ENCODE peak calls at places on chromosomes 13 and 19, in five cellular contexts. A is IMR-90, H is H9, R is H1, I is neuronal stem cell. P is an unnamed sample.

GRCh38 chr13:90510319-90510718 is 837.2 kb upstream of the MIR17HG start:
- DNase-seq in R (no peak), A (no peak), I (no peak), H (no peak), P (no peak)

GRCh38 chr19:46753420-46754155 is 7.3 kb upstream of the STRN4 start:
- DNase-seq in H (peak; percentile 77), A (no peak), R (no peak), I (no peak), P (peak; percentile 42)

GRCh38 chr19:48661746-48662145 is 11.1 kb downstream of the NTN5 start:
- DNase-seq in I (no peak), R (no peak), A (no peak), H (no peak), P (no peak)

GRCh38 chr19:37943480-37943879 is 36.5 kb downstream of the SIPA1L3 start:
- DNase-seq in H (no peak), I (no peak), A (no peak), R (no peak), P (no peak)

GRCh38 chr19:10478903-10479384 is 24.2 kb downstream of the KEAP1 start:
- DNase-seq in R (peak; percentile 80), A (peak; percentile 82), I (peak; percentile 68), H (peak; percentile 97), P (peak; percentile 84)

GRCh38 chr13:27170221-27170520 is 1.4 kb downstream of the USP12 start:
- DNase-seq in I (no peak), R (no peak), H (no peak), A (peak; percentile 84), P (peak; percentile 83)

GRCh38 chr13:31965361-31966066 is 66.1 kb upstream of the FRY start:
- DNase-seq in H (no peak), R (no peak), A (peak; percentile 84), I (no peak), P (peak; percentile 91)

GRCh38 chr19:7450243-7451223 is 38.3 kb downstream of the PEX11G start:
- DNase-seq in H (peak; percentile 59), I (peak; percentile 57), R (no peak), A (peak; percentile 63), P (peak; percentile 32)

GRCh38 chr13:18993884-18994660 is 187.6 kb downstream of the TUBA3C start:
- DNase-seq in A (no peak), I (no peak), H (no peak), R (no peak), P (no peak)

GRCh38 chr13:82878536-82878935 is 1003.7 kb downstream of the SLITRK1 start:
- DNase-seq in R (no peak), A (no peak), H (no peak), I (no peak), P (peak; percentile 14)

GRCh38 chr13:25796474-25796873 is 255.3 kb downstream of the SHISA2 start:
- DNase-seq in H (no peak), A (no peak), R (no peak), I (no peak), P (no peak)

GRCh38 chr13:91280806-91281205 is 66.7 kb upstream of the MIR17HG start:
- DNase-seq in A (no peak), H (no peak), R (no peak), I (no peak), P (no peak)

GRCh38 chr13:99218545-99218944 is 17.9 kb downstream of the UBAC2 start:
- DNase-seq in A (peak; percentile 31), H (no peak), I (no peak), R (no peak), P (no peak)

GRCh38 chr13:99217461-99218101 is 16.9 kb downstream of the UBAC2 start:
- DNase-seq in H (no peak), R (no peak), I (no peak), A (no peak), P (no peak)

GRCh38 chr13:99218969-99219368 is 18.3 kb downstream of the UBAC2 start:
- DNase-seq in I (no peak), H (no peak), A (no peak), R (no peak), P (no peak)

GRCh38 chr13:99220199-99220931 is 19.7 kb downstream of the UBAC2 start:
- DNase-seq in R (no peak), A (no peak), I (no peak), H (no peak), P (no peak)

GRCh38 chr13:99218126-99218525 is 17.5 kb downstream of the UBAC2 start:
- DNase-seq in I (no peak), R (no peak), A (no peak), H (no peak), P (no peak)
- H3K4me1 ChIP-seq in I (peaks cover 19% of the 10 kb centered on the region), R (peaks cover 10% of the 10 kb centered on the region), A (peaks cover 6% of the 10 kb centered on the region), H (peaks cover 5% of the 10 kb centered on the region), P (peaks cover 7% of the 10 kb centered on the region)

GRCh38 chr13:64083811-64084210 is 2668.2 kb upstream of the PCDH20 start:
- DNase-seq in R (no peak), I (no peak), H (no peak), A (no peak), P (no peak)
- H3K14ac ChIP-seq in R (no peak overlapping the region), I (no peak overlapping the region), H (no peak overlapping the region), A (no peak overlapping the region), P (no peak overlapping the region)

DNA sequence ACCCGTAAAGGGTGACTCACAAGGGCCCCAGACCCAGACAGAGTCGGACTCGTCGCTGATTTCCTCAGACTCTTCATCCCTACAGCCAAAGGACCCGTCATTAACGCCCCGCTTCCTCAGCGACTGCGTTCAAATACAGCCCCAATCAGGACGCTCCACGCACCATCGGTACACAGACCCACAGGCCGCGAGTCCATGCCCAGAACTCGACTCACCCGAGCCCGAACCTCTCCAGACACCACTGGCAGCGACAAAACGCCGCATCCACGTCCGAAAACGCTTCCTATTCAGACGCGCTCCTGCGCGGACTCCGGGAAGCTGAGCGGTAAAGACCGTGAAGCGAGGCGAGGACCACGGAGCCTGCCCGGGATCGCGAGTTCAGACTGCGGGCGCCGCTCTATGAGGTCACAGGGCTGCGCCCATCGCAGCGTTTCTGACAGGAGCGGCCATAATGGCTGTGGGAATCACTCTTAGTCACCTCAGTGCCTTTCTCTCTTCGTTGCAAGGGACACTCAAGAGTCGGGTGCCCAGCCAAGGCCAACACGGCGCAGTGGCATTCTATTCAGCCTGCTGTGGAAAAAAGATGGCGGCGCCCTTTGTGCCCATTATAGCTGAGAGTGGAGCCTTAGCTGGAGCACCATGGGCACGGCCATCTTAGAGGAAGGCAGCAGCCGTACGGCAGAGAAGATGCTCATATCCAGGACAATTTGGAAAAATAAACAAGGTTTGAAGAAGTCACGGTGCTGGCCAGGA is at the start of gene ZNF614:
- DNase-seq in H (peak; percentile 86), I (peak; percentile 79), A (peak; percentile 86), R (no peak), P (peak; percentile 92)
- H2BK15ac ChIP-seq in H (no peak within 1 kb of the TSS), I (no peak within 1 kb of the TSS), A (peak within 1 kb of the TSS; percentile 37), R (no peak within 1 kb of the TSS), P (peak within 1 kb of the TSS; percentile 4)

GRCh38 chr19:19488041-19488874 is 27.1 kb downstream of the TSSK6 start:
- DNase-seq in I (no peak), R (no peak), H (no peak), A (no peak), P (no peak)
- H3K4me1 ChIP-seq in I (peaks cover 28% of the 10 kb centered on the region), R (peaks cover 11% of the 10 kb centered on the region), H (peaks cover 9% of the 10 kb centered on the region), A (peaks cover 38% of the 10 kb centered on the region), P (peaks cover 54% of the 10 kb centered on the region)

DNA sequence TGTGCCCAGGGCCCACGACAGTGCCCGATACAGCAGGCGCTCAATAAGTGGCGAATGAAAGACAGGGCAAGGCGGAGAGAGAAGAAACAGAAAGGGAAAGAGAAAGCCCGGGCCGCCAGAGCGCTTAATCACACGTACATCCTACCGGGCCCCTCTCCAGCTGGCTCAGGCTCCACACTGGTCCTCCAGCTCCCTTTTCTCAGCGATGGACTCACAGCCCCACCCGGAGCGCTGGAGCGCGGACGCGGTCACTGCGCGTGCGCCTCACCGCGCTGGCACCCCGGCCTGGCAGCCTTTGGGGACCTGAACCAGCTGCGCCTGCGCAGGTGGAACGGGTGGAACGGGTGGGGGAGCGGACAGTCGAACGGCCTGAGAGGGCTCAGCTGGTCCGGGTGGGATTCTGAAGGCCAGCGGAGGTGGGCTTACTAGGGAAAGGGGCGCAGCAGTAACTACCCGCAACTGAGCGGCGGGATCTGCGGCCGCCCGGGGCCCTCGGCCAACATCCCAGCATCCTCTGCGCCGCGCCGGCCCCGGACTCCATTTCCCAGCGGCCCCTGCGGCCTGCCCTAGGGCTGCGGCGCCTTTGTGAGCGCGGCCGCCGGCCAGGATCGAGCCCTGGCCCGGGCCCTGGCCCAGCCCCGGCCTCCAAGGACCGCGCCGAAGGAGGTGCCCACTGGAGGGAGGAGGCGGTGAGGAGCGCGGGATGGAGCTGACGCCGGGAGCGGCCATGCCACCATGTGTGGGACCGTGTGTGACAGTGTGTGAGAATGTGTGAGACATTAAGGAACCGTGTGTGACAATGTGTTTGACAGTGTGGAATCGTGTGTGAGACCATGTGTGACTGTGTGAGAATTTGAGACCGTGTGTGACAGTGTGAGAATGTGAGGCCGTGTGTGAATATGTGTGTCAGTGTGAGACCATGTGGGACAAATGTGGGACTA is at the start of gene ZNF583:
- DNase-seq in A (peak; percentile 97), R (peak; percentile 57), H (peak; percentile 89), I (peak; percentile 88), P (peak; percentile 95)
- H3K14ac ChIP-seq in A (peak within 1 kb of the TSS; percentile 99), R (peak within 1 kb of the TSS; percentile 20), H (peak within 1 kb of the TSS; percentile 94), I (peak within 1 kb of the TSS; percentile 0), P (no peak within 1 kb of the TSS)

DNA sequence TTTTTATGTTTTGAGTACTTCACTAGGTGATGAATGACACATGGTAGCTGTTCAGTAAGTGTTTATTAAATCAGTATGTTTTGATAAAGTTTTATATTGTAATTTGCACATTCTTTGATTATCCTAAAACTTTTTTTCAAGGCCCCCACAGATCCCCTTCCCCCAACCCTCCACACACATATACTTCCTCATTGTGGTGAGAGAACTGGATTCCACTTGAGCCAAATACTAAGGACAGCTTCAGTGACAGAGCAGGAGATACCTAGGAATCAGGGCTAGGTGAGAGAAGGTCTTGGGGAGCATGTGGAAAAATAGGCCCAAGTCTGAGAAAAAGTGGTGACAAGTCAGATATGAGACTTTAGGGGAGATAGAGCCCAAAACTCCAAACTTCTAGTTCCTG is 174.6 kb downstream of the TDRD3 start:
- DNase-seq in I (no peak), H (no peak), A (no peak), R (no peak), P (no peak)
- H2BK15ac ChIP-seq in I (no peak overlapping the region), H (no peak overlapping the region), A (no peak overlapping the region), R (peak overlapping the region; percentile 6), P (no peak overlapping the region)

GRCh38 chr19:17127671-17128070 is 52.1 kb downstream of the MYO9B start:
- DNase-seq in R (no peak), A (no peak), I (no peak), H (no peak), P (no peak)
- H3K4me1 ChIP-seq in R (no peaks in the 10 kb centered on the region), A (peaks cover 11% of the 10 kb centered on the region), I (peaks cover 7% of the 10 kb centered on the region), H (peaks cover 12% of the 10 kb centered on the region), P (peaks cover 14% of the 10 kb centered on the region)

P was measured in mesenchymal stem cell.